ENCODE peak calls at places on chromosomes 6 and 20, in nine cellular contexts. U, M, L, W, P, O, C, S and X are unnamed samples. For H3K9me3, the result is how much of the 10 kb centered on the place peaks cover.

GRCh38 chr20:43914697-43915208 is at the start of gene TOX2:
- DNase-seq in U (no peak), M (peak), L (no peak), W (peak), P (no peak), O (no peak), C (peak), S (no peak), X (no peak)

GRCh38 chr6:13511913-13512717 is 24.7 kb upstream of the GFOD1 start:
- DNase-seq in U (peak), M (peak), L (no peak), W (no peak), P (no peak), O (no peak), C (no peak), S (no peak), X (peak)

GRCh38 chr6:3665608-3666007 is 85.9 kb downstream of the PXDC1 start:
- DNase-seq in U (no peak), M (no peak), L (no peak), W (no peak), P (no peak), O (no peak), C (no peak), S (no peak), X (no peak)

GRCh38 chr6:156879235-156879995 is 102.2 kb downstream of the ARID1B start:
- DNase-seq in U (no peak), M (no peak), L (peak), W (no peak), P (no peak), O (no peak), C (no peak), S (no peak), X (no peak)

GRCh38 chr20:46709459-46710148 is at the start of gene SLC2A10:
- DNase-seq in U (peak), M (peak), L (no peak), W (no peak), P (peak), O (no peak), C (no peak), S (peak), X (no peak)

GRCh38 chr20:50303573-50304500 is 113.2 kb downstream of the CEBPB start:
- DNase-seq in U (peak), M (peak), L (no peak), W (peak), P (peak), O (no peak), C (no peak), S (peak), X (peak)

GRCh38 chr6:128367437-128367836 is 153.0 kb downstream of the PTPRK start:
- DNase-seq in U (no peak), M (no peak), L (no peak), W (no peak), P (no peak), O (no peak), C (no peak), S (no peak), X (peak)

GRCh38 chr6:36318690-36319435 is 17.8 kb downstream of the BNIP5 start:
- DNase-seq in U (no peak), M (no peak), L (no peak), W (no peak), P (no peak), O (no peak), C (no peak), S (peak), X (peak)

GRCh38 chr6:135739288-135739687 is 112.2 kb upstream of the PDE7B start:
- DNase-seq in U (no peak), M (no peak), L (peak), W (no peak), P (no peak), O (no peak), C (no peak), S (no peak), X (no peak)

GRCh38 chr6:148027201-148027600 is 315.4 kb upstream of the SASH1 start:
- DNase-seq in U (no peak), M (no peak), L (no peak), W (no peak), P (no peak), O (no peak), C (no peak), S (no peak), X (peak)

GRCh38 chr6:15535495-15536200 is 127.2 kb downstream of the DTNBP1 start:
- DNase-seq in U (no peak), M (no peak), L (no peak), W (no peak), P (no peak), O (no peak), C (no peak), S (no peak), X (peak)

GRCh38 chr6:33021917-33022316 is 12.5 kb upstream of the HLA-DOA start:
- DNase-seq in U (no peak), M (no peak), L (no peak), W (no peak), P (no peak), O (no peak), C (no peak), S (no peak), X (no peak)

GRCh38 chr6:144467153-144467762 is 182.1 kb downstream of the UTRN start:
- DNase-seq in U (no peak), M (no peak), L (no peak), W (no peak), P (no peak), O (no peak), C (no peak), S (no peak), X (no peak)

DNA sequence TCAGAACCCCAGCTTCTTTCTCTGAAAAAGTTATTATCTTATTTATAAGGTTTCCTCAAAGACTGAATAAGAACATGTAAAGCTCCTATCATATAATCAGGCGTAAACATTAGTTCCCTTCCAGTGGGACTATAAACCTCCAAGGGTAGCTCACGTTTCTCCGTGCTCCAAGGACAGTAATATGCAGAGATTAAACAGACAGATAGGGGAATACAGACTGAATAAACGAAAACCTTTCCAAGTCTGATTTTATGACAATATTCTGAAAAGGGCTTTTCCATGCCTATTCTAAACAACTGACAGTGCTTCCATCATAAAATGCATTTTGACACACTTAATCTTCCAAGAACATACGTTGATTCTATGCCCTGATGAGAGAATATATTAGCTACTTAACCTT is 22.8 kb downstream of the BACH2 start:
- DNase-seq in U (no peak), M (no peak), L (no peak), W (no peak), P (no peak), O (no peak), C (no peak), S (no peak), X (no peak)
- H3K4me3 ChIP-seq in U (no peak), M (no peak), L (no peak), W (no peak), P (no peak), O (no peak), C (peak), S (no peak), X (no peak)

GRCh38 chr6:81601918-81602317 is 150.6 kb downstream of the TENT5A start:
- DNase-seq in U (no peak), M (no peak), L (no peak), W (no peak), P (no peak), O (no peak), C (no peak), S (no peak), X (no peak)
- H3K27ac ChIP-seq in U (no peak), M (no peak), L (no peak), W (no peak), P (no peak), O (no peak), C (no peak), S (no peak), X (no peak)

GRCh38 chr6:12353731-12354130 is 63.6 kb downstream of the EDN1 start:
- DNase-seq in U (no peak), M (no peak), L (no peak), W (no peak), P (no peak), O (no peak), C (no peak), S (peak), X (no peak)

GRCh38 chr6:12348530-12349511 is 58.7 kb downstream of the EDN1 start:
- DNase-seq in U (no peak), M (peak), L (peak), W (no peak), P (no peak), O (no peak), C (no peak), S (no peak), X (peak)

GRCh38 chr6:12350644-12351173 is 60.5 kb downstream of the EDN1 start:
- DNase-seq in U (no peak), M (no peak), L (no peak), W (no peak), P (no peak), O (no peak), C (no peak), S (no peak), X (peak)

GRCh38 chr6:12354499-12354898 is 64.3 kb downstream of the EDN1 start:
- DNase-seq in U (no peak), M (peak), L (no peak), W (no peak), P (no peak), O (peak), C (no peak), S (peak), X (no peak)

GRCh38 chr6:12351672-12352071 is 61.5 kb downstream of the EDN1 start:
- DNase-seq in U (no peak), M (no peak), L (no peak), W (no peak), P (no peak), O (no peak), C (no peak), S (no peak), X (no peak)
- H3K9me3 ChIP-seq in U (under half), M (under half), L (under half), W (under half), P (under half), O (under half), C (under half), S (under half), X (under half)

GRCh38 chr6:44386364-44386928 is 1.1 kb upstream of the CDC5L start:
- DNase-seq in U (no peak), M (no peak), L (no peak), W (no peak), P (peak), O (peak), C (no peak), S (peak), X (no peak)
- H3K4me3 ChIP-seq in U (peak), M (peak), L (peak), W (peak), P (peak), O (peak), C (peak), S (peak), X (no peak)

DNA sequence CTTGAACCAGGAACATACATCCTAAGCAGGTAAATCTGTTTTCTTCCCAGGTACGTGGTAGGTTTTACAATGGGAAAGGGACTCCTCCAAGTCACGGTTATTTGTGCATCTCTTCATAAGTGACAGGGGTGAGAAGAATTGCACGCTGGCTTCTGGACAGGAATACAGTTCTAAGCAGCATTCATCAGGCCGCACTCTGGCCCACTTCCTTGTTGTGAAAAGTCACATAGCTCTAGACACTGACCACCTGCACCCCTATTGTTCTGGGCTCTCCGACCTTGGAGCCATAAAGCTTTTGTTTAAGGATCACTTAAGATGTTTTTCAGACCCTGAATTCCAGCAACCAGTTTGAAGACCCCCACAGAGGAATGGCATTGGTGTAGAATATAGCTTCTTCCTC is 31.4 kb downstream of the RAMACL start:
- DNase-seq in U (no peak), M (no peak), L (no peak), W (peak), P (no peak), O (no peak), C (no peak), S (no peak), X (no peak)
- H3K27ac ChIP-seq in U (peak), M (peak), L (no peak), W (peak), P (no peak), O (no peak), C (no peak), S (no peak), X (peak)

DNA sequence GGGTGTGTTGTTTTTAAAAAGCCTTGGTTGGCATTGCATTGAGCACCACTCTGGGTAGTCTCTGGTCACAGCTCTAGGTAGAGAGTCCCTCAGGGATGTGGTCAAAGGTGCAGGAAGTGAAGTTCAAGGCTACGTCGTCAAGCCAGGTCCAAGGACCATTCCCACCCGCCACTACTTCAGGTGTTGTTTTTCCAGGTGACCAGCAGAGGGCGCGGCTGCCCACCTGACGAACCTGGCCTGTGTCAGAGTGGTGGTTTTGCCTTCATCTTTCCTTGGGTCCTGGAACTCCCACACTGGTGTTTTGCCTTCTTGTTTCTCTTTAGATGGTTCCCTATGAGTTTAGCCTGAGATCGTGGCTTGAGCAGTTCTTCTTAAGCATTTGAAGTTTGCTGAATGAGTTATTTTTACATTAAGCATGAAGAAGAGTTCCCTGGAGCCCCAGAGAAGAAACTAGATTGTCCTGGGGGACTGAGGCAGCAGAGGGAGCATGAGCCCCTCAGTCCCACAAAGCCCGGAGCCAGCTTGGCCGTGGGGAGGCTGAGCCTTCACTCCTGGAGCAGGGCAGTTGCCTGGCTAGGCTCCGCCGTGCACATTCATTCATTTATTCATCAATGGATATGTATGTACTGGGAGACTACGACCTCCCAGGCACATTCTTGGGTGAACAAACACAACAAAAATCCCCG is 5.6 kb upstream of the PHACTR3 start:
- DNase-seq in U (peak), M (peak), L (no peak), W (no peak), P (no peak), O (no peak), C (no peak), S (peak), X (peak)
- H3K9me3 ChIP-seq in U (under half), M (under half), L (under half), W (under half), P (under half), O (under half), C (under half), S (under half), X (under half)

DNA sequence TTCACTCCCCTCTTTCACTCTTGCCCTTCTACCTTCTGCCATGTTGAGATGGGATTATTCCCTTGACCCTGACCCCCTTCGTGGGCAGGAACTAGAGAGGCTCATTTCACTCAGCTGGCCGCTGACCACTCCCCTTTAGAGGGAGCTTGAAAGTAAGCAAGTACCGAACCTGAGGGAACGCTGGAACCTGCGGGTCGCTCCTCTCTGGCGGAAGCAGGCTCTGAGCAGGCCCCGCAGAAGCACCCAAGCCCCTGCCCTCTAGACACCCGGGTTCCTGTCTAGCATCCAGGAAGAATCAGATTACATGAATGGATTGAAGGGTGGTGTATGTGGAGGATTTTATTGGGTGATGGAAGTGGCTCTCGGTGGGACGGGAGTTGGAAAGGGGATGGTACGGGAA is 11.9 kb upstream of the MYCT1 start:
- DNase-seq in U (no peak), M (no peak), L (no peak), W (no peak), P (no peak), O (no peak), C (no peak), S (no peak), X (no peak)
- H3K4me3 ChIP-seq in U (no peak), M (no peak), L (no peak), W (no peak), P (no peak), O (no peak), C (no peak), S (no peak), X (no peak)

DNA sequence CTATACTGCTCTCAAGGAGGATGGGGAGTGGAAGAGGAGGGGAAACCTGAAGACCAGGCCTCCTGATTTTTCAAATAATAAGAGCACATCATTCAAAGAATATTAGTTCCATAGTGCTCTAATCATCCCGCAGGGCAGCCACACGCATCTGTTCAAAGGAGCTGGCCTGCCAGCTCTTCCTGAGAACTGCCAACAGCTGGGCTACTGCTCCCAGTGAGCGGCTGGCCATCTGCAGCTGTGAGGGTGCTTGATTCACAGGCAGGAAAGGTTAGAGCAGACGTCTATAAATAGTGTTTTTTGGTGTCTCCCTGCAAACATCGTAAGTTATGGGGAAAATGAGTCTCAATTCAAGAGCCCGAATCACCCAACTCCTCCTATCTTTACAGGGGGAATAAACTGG is 17.3 kb downstream of the NSFL1C start:
- DNase-seq in U (no peak), M (no peak), L (no peak), W (no peak), P (no peak), O (no peak), C (no peak), S (no peak), X (no peak)
- H3K27ac ChIP-seq in U (no peak), M (no peak), L (no peak), W (no peak), P (no peak), O (no peak), C (no peak), S (no peak), X (no peak)